ENCODE peak calls at places on chromosomes 7 and 10, in six cellular contexts. U, L, O, M, C and X are unnamed samples.

GRCh38 chr10:88116491-88116890 is 253.1 kb downstream of the PTEN start:
- DNase-seq in L (no peak), M (no peak), C (no peak), O (no peak), U (no peak), X (no peak)

GRCh38 chr10:127894146-127894545 is 1.4 kb upstream of the CLRN3 start:
- DNase-seq in C (no peak), U (no peak), M (no peak), O (no peak), L (no peak), X (no peak)

GRCh38 chr7:130473289-130473688 is 18.6 kb upstream of the MEST start:
- DNase-seq in C (no peak), M (no peak), U (no peak), O (no peak), L (no peak), X (no peak)

GRCh38 chr7:157890921-157891401 is 554.2 kb downstream of the DNAJB6 start:
- DNase-seq in O (no peak), L (no peak), M (no peak), C (no peak), U (no peak), X (no peak)

GRCh38 chr7:45236666-45237065 is 79.1 kb downstream of the RAMP3 start:
- DNase-seq in U (no peak), C (peak), M (no peak), L (no peak), O (no peak), X (no peak)

GRCh38 chr10:59465089-59465488 is 102.7 kb upstream of the FAM13C start:
- DNase-seq in M (no peak), U (no peak), C (no peak), L (no peak), O (peak), X (no peak)

GRCh38 chr7:143003393-143004051 is 23.4 kb downstream of the OR9A2 start:
- DNase-seq in L (peak), M (peak), U (peak), O (peak), C (no peak), X (peak)

GRCh38 chr10:119423911-119424590 is 118.5 kb downstream of the RGS10 start:
- DNase-seq in M (no peak), U (no peak), C (no peak), O (no peak), L (no peak), X (no peak)

GRCh38 chr7:123562121-123562520 is 4.5 kb upstream of the NDUFA5 start:
- DNase-seq in L (no peak), O (no peak), C (no peak), M (no peak), U (no peak), X (no peak)

GRCh38 chr7:127844165-127844564 is 187.1 kb downstream of the LRRC4 start:
- DNase-seq in U (no peak), O (no peak), M (no peak), L (no peak), C (no peak), X (no peak)

GRCh38 chr10:62153191-62153590 is 115.5 kb downstream of the RTKN2 start:
- DNase-seq in M (no peak), L (no peak), C (no peak), O (no peak), U (no peak), X (no peak)

GRCh38 chr7:137360087-137360679 is 16.6 kb upstream of the PTN start:
- DNase-seq in M (no peak), C (no peak), L (no peak), O (no peak), U (no peak), X (no peak)

GRCh38 chr10:71878327-71879034 is 27.4 kb upstream of the PSAP start:
- DNase-seq in U (no peak), O (no peak), L (no peak), C (no peak), M (peak), X (no peak)

GRCh38 chr7:70620333-70621055 is 511.4 kb upstream of the GALNT17 start:
- DNase-seq in U (no peak), M (no peak), C (no peak), L (no peak), O (no peak), X (no peak)

GRCh38 chr7:2452074-2452507 is 24.1 kb downstream of the GRIFIN start:
- DNase-seq in M (peak), U (no peak), L (no peak), C (peak), O (peak), X (no peak)
- H3K9ac ChIP-seq in M (peak), U (peak), L (peak), C (no peak), O (peak), X (peak)

DNA sequence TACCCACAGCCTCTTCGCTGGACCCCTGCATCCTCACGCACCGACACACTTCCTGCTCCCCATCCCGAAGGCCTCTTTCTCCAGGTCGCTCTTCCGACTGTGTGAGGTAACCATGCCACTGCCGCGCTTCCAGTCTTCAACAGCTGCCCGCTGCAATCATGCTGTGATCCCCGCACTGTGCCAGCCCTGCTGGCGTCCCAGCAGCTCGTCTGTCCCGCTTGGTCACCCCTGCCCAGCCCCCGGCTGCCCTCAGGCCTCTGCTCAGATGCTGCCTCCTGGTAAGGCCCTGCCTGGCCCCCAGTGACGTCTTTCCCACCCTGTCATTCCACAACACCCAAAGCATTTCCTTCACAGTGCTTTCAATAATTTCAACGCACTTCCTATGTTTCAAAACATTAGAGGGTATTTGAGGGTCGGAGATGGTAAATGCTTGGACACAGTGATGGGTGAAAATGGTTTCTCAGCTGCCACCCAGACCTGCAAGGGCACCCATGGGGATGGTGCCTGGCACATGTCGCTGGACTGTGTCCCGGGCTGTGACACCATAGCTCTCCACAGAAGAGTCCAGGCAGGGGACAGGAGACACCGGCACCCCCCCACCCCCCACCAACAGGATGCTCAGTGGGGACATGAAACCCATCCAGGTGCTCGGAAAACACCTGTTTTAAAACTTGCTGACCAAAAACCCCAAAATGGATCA is 125.2 kb downstream of the MAD1L1 start:
- DNase-seq in U (no peak), O (no peak), L (no peak), M (no peak), C (no peak), X (no peak)
- TF ChIP-seq ZNF274 in U (no peak), O (no peak), L (no peak), M (no peak), C (no peak), X (no peak)

GRCh38 chr10:117537436-117537903 is 5.1 kb upstream of the EMX2 start:
- DNase-seq in U (no peak), L (no peak), O (no peak), C (no peak), M (peak), X (no peak)
- H3K9ac ChIP-seq in U (no peak), L (no peak), O (no peak), C (no peak), M (no peak), X (peak)

GRCh38 chr7:117707080-117707479 is 166.2 kb downstream of the CTTNBP2 start:
- DNase-seq in M (no peak), U (no peak), C (no peak), O (no peak), L (no peak), X (no peak)

GRCh38 chr7:117706191-117706590 is 167.1 kb downstream of the CTTNBP2 start:
- DNase-seq in L (no peak), M (no peak), O (no peak), U (no peak), C (no peak), X (no peak)

GRCh38 chr7:117715784-117716445 is 157.3 kb downstream of the CTTNBP2 start:
- DNase-seq in C (peak), M (peak), U (peak), L (no peak), O (peak), X (peak)

GRCh38 chr7:117716707-117717294 is 156.4 kb downstream of the CTTNBP2 start:
- DNase-seq in L (no peak), U (no peak), M (no peak), O (no peak), C (no peak), X (no peak)

DNA sequence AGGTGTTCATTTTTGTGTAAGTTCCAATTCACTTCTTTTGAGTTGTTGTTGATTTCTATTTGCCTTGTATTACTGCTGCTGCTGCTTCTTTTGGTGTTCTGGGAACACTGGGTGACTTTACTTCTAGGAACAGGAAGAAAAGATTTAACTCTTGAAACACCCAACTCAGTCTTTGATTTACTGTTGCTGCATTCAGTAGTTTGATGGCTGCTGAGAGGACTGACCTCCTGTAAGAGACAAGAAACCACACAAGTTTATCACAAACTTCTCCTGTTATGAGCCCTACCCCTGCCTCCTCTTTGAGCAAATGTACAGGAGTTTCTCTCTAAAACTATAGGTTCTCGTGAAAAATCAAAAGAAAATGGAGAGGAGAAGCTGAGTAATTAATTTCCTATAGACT is 161.7 kb downstream of the CTTNBP2 start:
- DNase-seq in L (no peak), U (no peak), C (no peak), M (no peak), O (no peak), X (no peak)
- TF ChIP-seq ZNF274 in L (no peak), U (no peak), C (no peak), M (no peak), O (no peak), X (no peak)

GRCh38 chr7:121303422-121304171 is 25.2 kb upstream of the WNT16 start:
- DNase-seq in U (no peak), C (no peak), M (no peak), L (no peak), O (no peak), X (no peak)
- H3K9ac ChIP-seq in U (peak), C (no peak), M (peak), L (no peak), O (no peak), X (no peak)